ENCODE peak calls at places on chromosomes 11 and 22, in ten cellular contexts. One of them, this sample, is unnamed.

GRCh38 chr11:31834237-31834636 is 23.1 kb upstream of the PAX6 start:
- DNase-seq in NCI-H1092: no peak
- DNase-seq in CD8-positive, alpha-beta memory T cell: no peak
- DNase-seq in endodermal cell: peak; percentile 67
- DNase-seq in T-cell: no peak
- DNase-seq in cardiac fibroblast: no peak
- DNase-seq in cerebellar cortex: no peak
- DNase-seq in T-helper 1 cell: no peak
- DNase-seq in HFFc6: no peak
- DNase-seq in stimulated activated CD4-positive, alpha-beta T cell treated with anti-CD3 and anti-CD28 coated beads, TNF-alpha, amount 100 ng/mL, for 4 hours: no peak
- DNase-seq in this sample: no peak

GRCh38 chr11:27052668-27053067 is 12.1 kb downstream of the BBOX1 start:
- DNase-seq in NCI-H1092: no peak
- DNase-seq in CD8-positive, alpha-beta memory T cell: no peak
- DNase-seq in endodermal cell: no peak
- DNase-seq in T-cell: no peak
- DNase-seq in cardiac fibroblast: peak; percentile 36
- DNase-seq in cerebellar cortex: no peak
- DNase-seq in T-helper 1 cell: no peak
- DNase-seq in HFFc6: no peak
- DNase-seq in stimulated activated CD4-positive, alpha-beta T cell treated with anti-CD3 and anti-CD28 coated beads, TNF-alpha, amount 100 ng/mL, for 4 hours: no peak
- DNase-seq in this sample: no peak

GRCh38 chr22:36579441-36579840 is 50.5 kb upstream of the EIF3D start:
- DNase-seq in NCI-H1092: no peak
- DNase-seq in CD8-positive, alpha-beta memory T cell: no peak
- DNase-seq in endodermal cell: peak; percentile 14
- DNase-seq in T-cell: no peak
- DNase-seq in cardiac fibroblast: no peak
- DNase-seq in cerebellar cortex: no peak
- DNase-seq in T-helper 1 cell: no peak
- DNase-seq in HFFc6: no peak
- DNase-seq in stimulated activated CD4-positive, alpha-beta T cell treated with anti-CD3 and anti-CD28 coated beads, TNF-alpha, amount 100 ng/mL, for 4 hours: no peak
- DNase-seq in this sample: no peak

GRCh38 chr11:58490827-58491226 is 17.1 kb downstream of the OR5B21 start:
- DNase-seq in NCI-H1092: no peak
- DNase-seq in CD8-positive, alpha-beta memory T cell: no peak
- DNase-seq in endodermal cell: no peak
- DNase-seq in T-cell: no peak
- DNase-seq in cardiac fibroblast: no peak
- DNase-seq in cerebellar cortex: no peak
- DNase-seq in T-helper 1 cell: no peak
- DNase-seq in HFFc6: no peak
- DNase-seq in stimulated activated CD4-positive, alpha-beta T cell treated with anti-CD3 and anti-CD28 coated beads, TNF-alpha, amount 100 ng/mL, for 4 hours: no peak
- DNase-seq in this sample: no peak

GRCh38 chr22:44587004-44587793 is 89.2 kb upstream of the RTL6 start:
- DNase-seq in NCI-H1092: peak; percentile 30
- DNase-seq in CD8-positive, alpha-beta memory T cell: no peak
- DNase-seq in endodermal cell: peak; percentile 40
- DNase-seq in T-cell: no peak
- DNase-seq in cardiac fibroblast: peak; percentile 27
- DNase-seq in cerebellar cortex: peak; percentile 51
- DNase-seq in T-helper 1 cell: no peak
- DNase-seq in HFFc6: no peak
- DNase-seq in stimulated activated CD4-positive, alpha-beta T cell treated with anti-CD3 and anti-CD28 coated beads, TNF-alpha, amount 100 ng/mL, for 4 hours: no peak
- DNase-seq in this sample: no peak

GRCh38 chr11:116852261-116853125 is 15.1 kb upstream of the APOA1 start:
- DNase-seq in NCI-H1092: no peak
- DNase-seq in CD8-positive, alpha-beta memory T cell: no peak
- DNase-seq in endodermal cell: no peak
- DNase-seq in T-cell: no peak
- DNase-seq in cardiac fibroblast: peak; percentile 66
- DNase-seq in cerebellar cortex: no peak
- DNase-seq in T-helper 1 cell: no peak
- DNase-seq in HFFc6: peak; percentile 90
- DNase-seq in stimulated activated CD4-positive, alpha-beta T cell treated with anti-CD3 and anti-CD28 coated beads, TNF-alpha, amount 100 ng/mL, for 4 hours: no peak
- DNase-seq in this sample: no peak

GRCh38 chr11:42407379-42407778 is 904.4 kb upstream of the API5 start:
- DNase-seq in NCI-H1092: peak; percentile 56
- DNase-seq in CD8-positive, alpha-beta memory T cell: no peak
- DNase-seq in endodermal cell: peak; percentile 96
- DNase-seq in T-cell: no peak
- DNase-seq in cardiac fibroblast: peak; percentile 43
- DNase-seq in cerebellar cortex: no peak
- DNase-seq in T-helper 1 cell: no peak
- DNase-seq in HFFc6: peak; percentile 3
- DNase-seq in stimulated activated CD4-positive, alpha-beta T cell treated with anti-CD3 and anti-CD28 coated beads, TNF-alpha, amount 100 ng/mL, for 4 hours: no peak
- DNase-seq in this sample: no peak

GRCh38 chr11:112016088-112016764 is 9.0 kb upstream of the DLAT start:
- DNase-seq in NCI-H1092: no peak
- DNase-seq in CD8-positive, alpha-beta memory T cell: no peak
- DNase-seq in endodermal cell: no peak
- DNase-seq in T-cell: no peak
- DNase-seq in cardiac fibroblast: peak; percentile 52
- DNase-seq in cerebellar cortex: no peak
- DNase-seq in T-helper 1 cell: no peak
- DNase-seq in HFFc6: no peak
- DNase-seq in stimulated activated CD4-positive, alpha-beta T cell treated with anti-CD3 and anti-CD28 coated beads, TNF-alpha, amount 100 ng/mL, for 4 hours: no peak
- DNase-seq in this sample: no peak

GRCh38 chr11:124582565-124582964 is 12.8 kb downstream of the OR8A1 start:
- DNase-seq in NCI-H1092: no peak
- DNase-seq in CD8-positive, alpha-beta memory T cell: no peak
- DNase-seq in endodermal cell: no peak
- DNase-seq in T-cell: no peak
- DNase-seq in cardiac fibroblast: no peak
- DNase-seq in cerebellar cortex: no peak
- DNase-seq in T-helper 1 cell: no peak
- DNase-seq in HFFc6: no peak
- DNase-seq in stimulated activated CD4-positive, alpha-beta T cell treated with anti-CD3 and anti-CD28 coated beads, TNF-alpha, amount 100 ng/mL, for 4 hours: no peak
- DNase-seq in this sample: no peak

GRCh38 chr22:50274311-50274710 is 4.1 kb upstream of the MAPK11 start:
- DNase-seq in NCI-H1092: no peak
- DNase-seq in CD8-positive, alpha-beta memory T cell: no peak
- DNase-seq in endodermal cell: peak; percentile 73
- DNase-seq in T-cell: no peak
- DNase-seq in cardiac fibroblast: peak; percentile 73
- DNase-seq in cerebellar cortex: peak; percentile 93
- DNase-seq in T-helper 1 cell: no peak
- DNase-seq in HFFc6: peak; percentile 57
- DNase-seq in stimulated activated CD4-positive, alpha-beta T cell treated with anti-CD3 and anti-CD28 coated beads, TNF-alpha, amount 100 ng/mL, for 4 hours: no peak
- DNase-seq in this sample: no peak

GRCh38 chr11:289706-290620 is 1.0 kb downstream of the PGGHG start:
- DNase-seq in NCI-H1092: no peak
- DNase-seq in CD8-positive, alpha-beta memory T cell: peak; percentile 34
- DNase-seq in endodermal cell: peak; percentile 55
- DNase-seq in T-cell: no peak
- DNase-seq in cardiac fibroblast: no peak
- DNase-seq in cerebellar cortex: no peak
- DNase-seq in T-helper 1 cell: no peak
- DNase-seq in HFFc6: no peak
- DNase-seq in stimulated activated CD4-positive, alpha-beta T cell treated with anti-CD3 and anti-CD28 coated beads, TNF-alpha, amount 100 ng/mL, for 4 hours: no peak
- DNase-seq in this sample: no peak

GRCh38 chr22:31269892-31270574 is 22.3 kb downstream of the PIK3IP1 start:
- DNase-seq in NCI-H1092: no peak
- DNase-seq in CD8-positive, alpha-beta memory T cell: no peak
- DNase-seq in endodermal cell: peak; percentile 92
- DNase-seq in T-cell: no peak
- DNase-seq in cardiac fibroblast: no peak
- DNase-seq in cerebellar cortex: no peak
- DNase-seq in T-helper 1 cell: no peak
- DNase-seq in HFFc6: no peak
- DNase-seq in stimulated activated CD4-positive, alpha-beta T cell treated with anti-CD3 and anti-CD28 coated beads, TNF-alpha, amount 100 ng/mL, for 4 hours: no peak
- DNase-seq in this sample: no peak

GRCh38 chr22:36608987-36609386 is 80.0 kb upstream of the EIF3D start:
- DNase-seq in NCI-H1092: no peak
- DNase-seq in CD8-positive, alpha-beta memory T cell: no peak
- DNase-seq in endodermal cell: no peak
- DNase-seq in T-cell: no peak
- DNase-seq in cardiac fibroblast: no peak
- DNase-seq in cerebellar cortex: no peak
- DNase-seq in T-helper 1 cell: no peak
- DNase-seq in HFFc6: no peak
- DNase-seq in stimulated activated CD4-positive, alpha-beta T cell treated with anti-CD3 and anti-CD28 coated beads, TNF-alpha, amount 100 ng/mL, for 4 hours: no peak
- DNase-seq in this sample: no peak

GRCh38 chr11:131025421-131026126 is 109.3 kb upstream of the SNX19 start:
- DNase-seq in NCI-H1092: no peak
- DNase-seq in CD8-positive, alpha-beta memory T cell: no peak
- DNase-seq in endodermal cell: no peak
- DNase-seq in T-cell: no peak
- DNase-seq in cardiac fibroblast: no peak
- DNase-seq in cerebellar cortex: no peak
- DNase-seq in T-helper 1 cell: no peak
- DNase-seq in HFFc6: no peak
- DNase-seq in stimulated activated CD4-positive, alpha-beta T cell treated with anti-CD3 and anti-CD28 coated beads, TNF-alpha, amount 100 ng/mL, for 4 hours: no peak
- DNase-seq in this sample: no peak

GRCh38 chr22:37166675-37167066 is 17.0 kb upstream of the IL2RB start:
- DNase-seq in NCI-H1092: peak; percentile 62
- DNase-seq in CD8-positive, alpha-beta memory T cell: peak; percentile 70
- DNase-seq in endodermal cell: peak; percentile 95
- DNase-seq in T-cell: peak; percentile 71
- DNase-seq in cardiac fibroblast: peak; percentile 82
- DNase-seq in cerebellar cortex: peak; percentile 78
- DNase-seq in T-helper 1 cell: peak; percentile 63
- DNase-seq in HFFc6: peak; percentile 56
- DNase-seq in stimulated activated CD4-positive, alpha-beta T cell treated with anti-CD3 and anti-CD28 coated beads, TNF-alpha, amount 100 ng/mL, for 4 hours: peak; percentile 75
- DNase-seq in this sample: peak; percentile 70

GRCh38 chr11:115193931-115194797 is 310.1 kb downstream of the CADM1 start:
- DNase-seq in NCI-H1092: no peak
- DNase-seq in CD8-positive, alpha-beta memory T cell: no peak
- DNase-seq in endodermal cell: no peak
- DNase-seq in T-cell: no peak
- DNase-seq in cardiac fibroblast: no peak
- DNase-seq in cerebellar cortex: no peak
- DNase-seq in T-helper 1 cell: no peak
- DNase-seq in HFFc6: no peak
- DNase-seq in stimulated activated CD4-positive, alpha-beta T cell treated with anti-CD3 and anti-CD28 coated beads, TNF-alpha, amount 100 ng/mL, for 4 hours: no peak
- DNase-seq in this sample: no peak

This sample was measured in activated T-helper 9 cell treated with anti-CD3 and anti-CD28 coated beads, Interleukin-2, amount 50 U/mL, for 16 hours.